ENCODE peak calls at places on chromosomes 1 and 21, in four cellular contexts. S is heart right ventricle, Q is psoas muscle, P is A673. X is an unnamed sample.

GRCh38 chr1:81889166-81889565 is 88.4 kb downstream of the ADGRL2 start:
- DNase-seq in S (no peak), P (no peak), Q (no peak), X (no peak)

GRCh38 chr21:45603481-45603880 is 40.0 kb upstream of the PCBP3 start:
- DNase-seq in Q (no peak), S (no peak), P (no peak), X (no peak)

GRCh38 chr1:31577515-31578191 is 1.3 kb downstream of the TINAGL1 start:
- DNase-seq in P (no peak), Q (no peak), S (no peak), X (no peak)

GRCh38 chr1:16167331-16168143 is 11.7 kb upstream of the EPHA2 start:
- DNase-seq in P (peak; percentile 85), Q (no peak), S (no peak), X (peak; percentile 63)

GRCh38 chr1:23591460-23592208 is 32.3 kb upstream of the ID3 start:
- DNase-seq in P (no peak), S (peak; percentile 25), Q (peak; percentile 26), X (no peak)

GRCh38 chr1:204041803-204042505 is 31.0 kb upstream of the SOX13 start:
- DNase-seq in P (no peak), Q (peak; percentile 33), S (no peak), X (no peak)

GRCh38 chr1:43275826-43276620 is 6.2 kb downstream of the TMEM125 start:
- DNase-seq in S (no peak), Q (no peak), P (no peak), X (no peak)

GRCh38 chr21:45170987-45171386 is 96.6 kb downstream of the ADARB1 start:
- DNase-seq in Q (no peak), P (no peak), S (no peak), X (no peak)

GRCh38 chr1:199302554-199302953 is 663.7 kb downstream of the PTPRC start:
- DNase-seq in S (no peak), P (peak; percentile 39), Q (no peak), X (no peak)

GRCh38 chr1:25817840-25818501 is 1.8 kb upstream of the MTFR1L start:
- DNase-seq in S (no peak), Q (no peak), P (no peak), X (peak; percentile 49)
- TF ChIP-seq CTCF in S (no peak), Q (no peak), P (peak; percentile 13), X (no peak)

GRCh38 chr1:161173711-161174110 is 3.6 kb downstream of the B4GALT3 start:
- DNase-seq in P (no peak), Q (no peak), S (no peak), X (no peak)
- H3K27ac ChIP-seq in P (no peak overlapping the region), Q (peak overlapping the region; percentile 2), S (peak overlapping the region; percentile 60), X (no peak overlapping the region)

GRCh38 chr1:115112496-115113375 is 23.4 kb upstream of the TSPAN2 start:
- DNase-seq in S (peak; percentile 43), P (peak; percentile 40), Q (no peak), X (peak; percentile 75)
- TF ChIP-seq CTCF in S (peak; percentile 96), P (peak; percentile 95), Q (peak; percentile 93), X (peak; percentile 93)

DNA sequence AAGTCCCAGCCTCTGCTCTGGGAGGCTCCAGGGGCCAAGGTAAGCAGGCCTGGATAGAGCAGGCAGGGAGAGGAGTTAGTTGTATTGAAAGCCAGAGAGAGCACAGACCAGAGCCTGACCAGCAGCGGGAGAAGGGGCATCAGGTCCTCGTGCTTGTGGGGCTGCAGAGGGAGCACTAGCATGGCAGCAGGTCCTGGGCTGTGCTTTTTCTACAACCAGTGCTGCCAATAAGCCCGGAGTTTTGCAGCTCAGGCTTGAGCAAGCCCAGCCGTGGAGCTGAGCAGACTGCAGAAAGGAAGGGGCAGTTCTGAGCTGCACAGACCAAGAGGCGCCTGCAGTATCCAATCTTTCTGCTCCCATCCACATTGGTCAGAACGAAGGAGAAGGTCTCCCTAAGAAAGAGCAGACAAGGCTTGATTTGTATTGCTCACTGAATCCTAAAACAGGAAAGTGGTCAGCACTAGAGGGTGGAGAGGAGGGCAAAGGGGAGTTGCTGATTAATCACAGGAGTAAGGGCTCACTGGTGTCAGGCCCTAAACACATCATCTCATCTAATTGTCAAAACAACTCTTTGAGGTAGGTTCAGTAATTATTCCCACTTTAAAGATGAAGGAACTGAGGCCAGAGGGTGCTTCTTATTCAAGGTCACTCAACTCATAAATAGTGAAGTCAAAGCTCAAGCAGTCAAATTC is 2.7 kb downstream of the DENND2D start:
- DNase-seq in S (no peak), Q (no peak), P (peak; percentile 27), X (no peak)
- H3K27ac ChIP-seq in S (peak overlapping the region; percentile 93), Q (no peak overlapping the region), P (no peak overlapping the region), X (no peak overlapping the region)

X was measured in pancreas.